ENCODE peak calls at places on chromosomes 11 and 22, in six cellular contexts. W is heart left ventricle, Z is lung, L is WERI-Rb-1, N is left lung, R is uterus. Q is an unnamed sample. For H3K27me3, the result is how much of the 10 kb centered on the place peaks cover.

GRCh38 chr11:2745511-2745910 is 45.7 kb upstream of the KCNQ1OT1 start:
- DNase-seq in W (peak), Z (no peak), L (peak), N (no peak), R (no peak), Q (no peak)

GRCh38 chr11:67484847-67485311 is 2.1 kb downstream of the AIP start:
- DNase-seq in W (no peak), Z (no peak), L (no peak), N (no peak), R (no peak), Q (no peak)

GRCh38 chr22:40668611-40669390 is 10.5 kb upstream of the MCHR1 start:
- DNase-seq in W (no peak), Z (no peak), L (no peak), N (no peak), R (no peak), Q (no peak)

GRCh38 chr22:35656284-35656752 is 8.1 kb downstream of the APOL6 start:
- DNase-seq in W (no peak), Z (no peak), L (peak), N (no peak), R (no peak), Q (no peak)

GRCh38 chr11:12066799-12067508 is 43.4 kb upstream of the MICAL2 start:
- DNase-seq in W (no peak), Z (peak), L (no peak), N (peak), R (peak), Q (no peak)

GRCh38 chr11:108616549-108616948 is 23.0 kb upstream of the EXPH5 start:
- DNase-seq in W (no peak), Z (no peak), L (no peak), N (no peak), R (no peak), Q (no peak)

GRCh38 chr11:30458541-30458940 is 127.6 kb downstream of the MPPED2 start:
- DNase-seq in W (no peak), Z (no peak), L (no peak), N (no peak), R (no peak), Q (no peak)

GRCh38 chr11:66068923-66069714 is 953 bp upstream of the PACS1 start:
- DNase-seq in W (peak), Z (no peak), L (peak), N (peak), R (no peak), Q (peak)

GRCh38 chr22:43000441-43001175 is 14.3 kb downstream of the PACSIN2 start:
- DNase-seq in W (no peak), Z (no peak), L (no peak), N (no peak), R (no peak), Q (no peak)

GRCh38 chr11:3148255-3148989 is 16.7 kb downstream of the OSBPL5 start:
- DNase-seq in W (no peak), Z (no peak), L (no peak), N (no peak), R (no peak), Q (no peak)

GRCh38 chr11:102116453-102117205 is 6.4 kb downstream of the YAP1 start:
- DNase-seq in W (no peak), Z (no peak), L (no peak), N (no peak), R (no peak), Q (no peak)

DNA sequence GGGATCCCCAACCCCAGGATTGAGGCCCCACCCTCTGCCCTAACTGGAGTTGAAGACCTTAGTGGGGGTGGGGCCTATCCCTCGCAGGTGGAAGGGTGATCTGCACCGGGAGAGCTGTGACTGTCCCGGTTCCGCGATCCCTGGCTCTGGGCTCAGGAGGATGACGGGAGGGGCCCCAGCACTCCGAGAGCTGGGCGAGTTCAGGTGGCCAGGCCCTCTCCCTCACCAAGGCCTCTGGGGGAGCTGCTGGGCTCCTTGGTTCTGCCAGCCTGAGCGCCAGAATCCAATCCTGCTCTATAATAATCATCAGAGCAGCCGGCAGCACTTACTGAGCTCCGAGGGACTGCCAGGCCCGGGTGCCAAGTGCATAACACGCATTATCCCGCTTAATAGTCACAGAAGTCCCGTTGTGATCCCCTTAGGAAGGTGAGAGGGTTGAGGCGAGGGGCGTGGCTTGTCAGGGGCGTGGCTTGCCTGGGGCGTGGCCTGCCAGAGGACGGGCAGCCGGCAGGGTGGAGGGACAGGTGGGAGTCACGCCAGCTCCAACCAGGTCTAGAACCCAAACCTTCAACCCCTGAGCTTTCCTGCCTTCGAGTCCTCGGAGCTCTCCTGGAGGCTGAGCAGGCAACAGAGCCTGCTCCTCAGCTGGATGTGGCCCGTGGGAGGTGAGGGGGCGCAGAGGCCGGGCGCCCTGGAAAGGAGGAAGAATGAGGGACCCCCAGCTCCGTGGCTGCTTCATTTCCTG is 7.2 kb upstream of the SYT7 start:
- DNase-seq in W (peak), Z (peak), L (peak), N (peak), R (peak), Q (peak)
- H3K4me3 ChIP-seq in W (peak), Z (peak), L (peak), N (peak), R (peak), Q (peak)

GRCh38 chr11:99019676-99020075 is 1.1 kb upstream of the CNTN5 start:
- DNase-seq in W (no peak), Z (no peak), L (no peak), N (no peak), R (no peak), Q (no peak)

GRCh38 chr11:99015634-99016454 is 4.9 kb upstream of the CNTN5 start:
- DNase-seq in W (no peak), Z (no peak), L (no peak), N (no peak), R (no peak), Q (peak)

DNA sequence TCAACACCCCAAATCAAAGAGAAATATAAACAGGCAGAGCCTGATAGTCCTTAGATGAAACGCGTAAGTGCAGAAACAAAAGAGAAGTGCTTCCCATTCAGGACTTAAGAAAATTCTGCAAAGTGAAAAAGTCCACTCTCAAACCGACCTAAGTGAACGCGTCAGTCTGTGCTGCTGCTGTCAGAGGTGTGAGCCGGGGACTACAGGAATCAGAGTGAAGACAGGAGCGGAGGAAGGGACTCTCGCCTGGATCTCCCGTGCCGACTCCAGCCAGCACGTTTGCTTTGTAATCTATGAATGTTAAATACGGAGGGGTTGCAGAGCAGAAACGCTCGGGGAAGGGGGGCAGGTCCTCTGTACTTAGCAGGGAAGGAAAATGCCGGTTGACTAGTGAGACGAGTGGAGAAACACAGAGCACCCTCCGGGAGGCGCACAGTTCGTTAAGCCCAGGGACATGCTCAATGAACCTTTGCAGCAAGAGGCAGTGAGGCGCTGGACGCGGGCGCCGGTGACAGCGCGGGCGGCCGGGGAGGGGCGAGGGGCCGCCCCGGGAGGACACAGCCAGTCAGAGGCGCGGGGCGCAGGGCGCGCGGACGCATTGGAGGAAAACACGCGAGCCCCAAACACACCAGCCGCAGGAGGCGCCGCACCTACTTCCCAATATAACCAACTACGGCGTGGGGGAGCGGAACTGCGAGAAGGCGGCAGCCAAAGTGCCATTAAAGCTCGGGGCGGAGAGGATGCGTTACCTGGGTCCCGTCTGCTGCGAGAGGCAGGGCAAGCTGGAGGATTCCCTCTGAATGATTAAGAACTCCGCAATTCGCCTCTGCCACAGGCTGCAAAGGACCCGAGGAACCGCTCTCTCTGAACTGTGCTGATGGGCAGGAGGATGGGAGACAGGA is at the start of gene CNTN5:
- DNase-seq in W (peak), Z (peak), L (peak), N (no peak), R (peak), Q (peak)
- TF ChIP-seq CTCF in W (no peak), Z (no peak), L (peak), N (no peak), R (no peak), Q (no peak)

DNA sequence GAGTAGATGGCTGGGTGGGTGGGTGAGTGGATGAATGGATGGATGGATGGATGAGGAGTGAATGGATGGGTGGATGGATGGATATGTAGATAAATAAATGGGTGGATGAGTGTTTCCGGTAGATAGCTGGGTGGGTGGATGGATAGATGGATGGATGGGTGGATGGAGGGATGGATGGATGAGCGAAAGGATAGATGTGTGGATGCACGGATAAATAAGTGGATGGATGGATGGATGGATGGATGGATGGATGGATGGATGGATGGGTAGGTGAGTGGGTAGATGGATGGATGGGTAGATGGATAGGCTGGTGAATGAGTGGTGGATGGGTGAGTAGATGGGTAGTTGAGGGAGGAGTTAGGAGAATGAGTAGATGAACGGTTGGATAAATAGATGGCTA is 349.3 kb downstream of the MN1 start:
- DNase-seq in W (no peak), Z (no peak), L (no peak), N (no peak), R (no peak), Q (no peak)
- H3K27me3 ChIP-seq in W (under half), Z (under half), L (under half), N (under half), R (under half), Q (under half)

DNA sequence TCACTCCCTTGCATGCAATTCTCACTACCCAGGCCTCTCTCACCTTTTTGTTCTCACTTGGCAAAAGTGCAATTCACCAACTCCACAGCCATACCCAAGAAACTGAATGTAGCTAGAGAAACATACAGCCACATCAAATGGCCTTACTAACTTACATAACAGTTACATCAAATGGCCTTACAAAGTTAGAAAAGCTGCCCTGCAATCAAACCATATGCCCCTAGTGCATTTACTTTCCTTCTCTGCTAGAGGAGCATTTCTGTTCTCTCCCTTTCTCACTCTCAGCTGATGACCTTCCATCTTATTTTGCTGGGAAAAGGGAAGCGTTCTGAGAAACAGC is 10.3 kb downstream of the PRCP start:
- DNase-seq in W (no peak), Z (no peak), L (no peak), N (no peak), R (no peak), Q (no peak)
- H3K4me3 ChIP-seq in W (no peak), Z (no peak), L (no peak), N (peak), R (no peak), Q (no peak)

DNA sequence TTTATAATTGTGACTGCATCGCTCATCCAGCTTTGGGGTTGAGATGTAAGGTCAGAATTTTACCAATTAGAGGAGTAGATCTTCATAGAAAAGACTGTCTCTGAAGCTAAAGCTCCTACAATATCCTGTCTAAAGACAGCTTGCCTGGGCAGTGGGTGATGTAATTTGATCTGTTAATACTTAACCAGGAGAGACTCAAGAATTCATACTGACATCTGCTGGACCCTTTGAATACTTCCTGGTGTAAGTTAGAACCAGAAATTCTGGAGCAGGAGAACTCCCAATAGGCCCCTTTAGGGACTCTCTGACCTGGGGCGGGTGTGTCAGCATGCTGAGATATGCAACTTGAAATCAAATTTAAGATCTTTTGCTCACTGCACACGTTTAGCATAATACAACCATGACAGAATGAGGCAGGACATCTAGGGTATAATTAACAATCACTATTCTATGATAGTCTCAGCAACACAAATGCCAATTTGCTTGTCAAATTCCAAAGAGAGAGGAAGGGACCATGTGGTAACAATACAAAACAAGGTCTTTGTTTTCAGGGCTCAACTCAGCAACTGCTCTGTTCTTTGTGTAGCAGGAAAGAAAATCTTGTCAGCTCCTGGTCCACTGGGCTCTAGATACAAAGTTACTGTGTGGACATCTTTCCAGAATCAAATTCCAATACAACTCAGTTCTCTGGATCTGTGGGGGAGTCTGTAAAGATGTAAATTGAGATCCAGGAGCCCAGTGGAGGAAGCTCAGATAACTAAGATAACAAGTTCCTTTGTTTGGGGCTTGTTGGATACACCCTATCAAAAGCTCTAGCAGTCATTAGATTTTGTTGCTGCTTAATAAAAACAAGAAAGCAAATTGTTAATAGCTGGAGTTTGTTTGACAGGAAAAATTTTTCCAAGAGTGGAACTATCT is 144.0 kb downstream of the INSC start:
- DNase-seq in W (no peak), Z (no peak), L (peak), N (no peak), R (no peak), Q (peak)
- TF ChIP-seq CTCF in W (no peak), Z (no peak), L (no peak), N (no peak), R (no peak), Q (no peak)

GRCh38 chr11:95092549-95093324 is 3.1 kb downstream of the ENDOD1 start:
- DNase-seq in W (no peak), Z (no peak), L (no peak), N (no peak), R (no peak), Q (no peak)
- H3K27me3 ChIP-seq in W (under half), Z (under half), L (under half), N (under half), R (under half), Q (under half)

DNA sequence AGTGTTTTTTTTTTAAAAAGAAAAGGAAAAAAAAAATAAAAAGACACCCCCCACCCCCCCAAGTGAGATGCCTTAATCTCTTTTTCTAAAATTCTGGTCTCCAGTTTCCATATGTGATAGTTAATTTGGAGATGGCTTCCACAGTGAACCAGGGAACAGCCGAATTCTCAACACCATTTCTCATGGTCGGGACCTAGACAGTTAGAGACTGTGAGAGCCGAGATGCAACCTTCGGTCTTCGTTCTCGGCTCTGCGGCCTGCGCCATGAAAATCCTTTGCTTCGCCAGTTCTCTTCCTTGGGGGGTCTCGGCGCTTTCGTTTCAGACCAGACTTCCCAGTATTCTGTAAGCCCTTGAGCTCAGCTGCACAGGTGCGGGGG is 731 bp downstream of the CACNG2 start:
- DNase-seq in W (no peak), Z (no peak), L (no peak), N (no peak), R (no peak), Q (no peak)
- H3K4me3 ChIP-seq in W (no peak), Z (no peak), L (peak), N (no peak), R (no peak), Q (no peak)

GRCh38 chr22:48663297-48663696 is 1164.4 kb downstream of the BRD1 start:
- DNase-seq in W (peak), Z (no peak), L (no peak), N (no peak), R (no peak), Q (no peak)
- TF ChIP-seq CTCF in W (no peak), Z (no peak), L (peak), N (no peak), R (no peak), Q (peak)